ENCODE peak calls at places on chromosome 18, in four cellular contexts. N is K562, H is HepG2, G is GM12878. M is an unnamed sample.

GRCh38 chr18:11752116-11752911 is 63.2 kb downstream of the GNAL start:
- DNase-seq in G (no peak), H (no peak), N (peak), M (peak)

GRCh38 chr18:34947711-34948125 is 93.5 kb upstream of the MAPRE2 start:
- DNase-seq in G (no peak), H (peak), N (no peak), M (no peak)

GRCh38 chr18:12597775-12598174 is 60.1 kb downstream of the SPIRE1 start:
- DNase-seq in N (no peak), G (no peak), H (peak), M (no peak)

GRCh38 chr18:48340502-48340901 is 68.7 kb downstream of the ZBTB7C start:
- DNase-seq in N (no peak), G (no peak), H (no peak), M (no peak)

GRCh38 chr18:48764452-48764851 is 186.3 kb downstream of the SMAD7 start:
- DNase-seq in N (no peak), G (no peak), H (no peak), M (no peak)

GRCh38 chr18:32469190-32469611 is 1.5 kb downstream of the GAREM1 start:
- DNase-seq in H (peak), G (no peak), N (no peak), M (no peak)

GRCh38 chr18:48689548-48689947 is 150.7 kb downstream of the CTIF start:
- DNase-seq in N (no peak), H (no peak), G (no peak), M (no peak)

GRCh38 chr18:48952287-48953095 is 1.7 kb upstream of the SMAD7 start:
- DNase-seq in N (peak), H (no peak), G (no peak), M (peak)

GRCh38 chr18:48539406-48540328 is 836 bp downstream of the CTIF start:
- DNase-seq in H (no peak), N (peak), G (no peak), M (no peak)

GRCh38 chr18:28177828-28178635 is 1.1 kb upstream of the CDH2 start:
- DNase-seq in H (peak), G (no peak), N (no peak), M (no peak)

GRCh38 chr18:39500320-39500719 is 1934.7 kb upstream of the CELF4 start:
- DNase-seq in G (no peak), H (no peak), N (no peak), M (no peak)

GRCh38 chr18:12849548-12849947 is 34.5 kb downstream of the PTPN2 start:
- DNase-seq in N (no peak), G (no peak), H (no peak), M (no peak)

GRCh38 chr18:46590103-46590502 is 66.9 kb downstream of the LOXHD1 start:
- DNase-seq in H (no peak), N (no peak), G (no peak), M (no peak)

GRCh38 chr18:77054606-77055428 is 77.8 kb downstream of the MBP start:
- DNase-seq in G (peak), N (peak), H (peak), M (peak)

GRCh38 chr18:62574776-62575175 is 52.0 kb downstream of the ZCCHC2 start:
- DNase-seq in H (no peak), G (no peak), N (no peak), M (no peak)

GRCh38 chr18:55338955-55339662 is 248.9 kb downstream of the TCF4 start:
- DNase-seq in H (no peak), N (no peak), G (no peak), M (no peak)

GRCh38 chr18:9934274-9934673 is 20.5 kb downstream of the VAPA start:
- DNase-seq in H (no peak), N (no peak), G (no peak), M (no peak)

GRCh38 chr18:13621886-13622619 is 104.3 kb downstream of the FAM210A start:
- DNase-seq in H (no peak), G (no peak), N (no peak), M (no peak)

GRCh38 chr18:50678651-50679415 is 118.9 kb downstream of the MAPK4 start:
- DNase-seq in G (no peak), H (no peak), N (no peak), M (no peak)

GRCh38 chr18:3623769-3624545 is 174.0 kb downstream of the TGIF1 start:
- DNase-seq in H (peak), G (no peak), N (peak), M (no peak)

GRCh38 chr18:74065366-74065765 is 82.3 kb downstream of the FBXO15 start:
- DNase-seq in G (no peak), H (no peak), N (no peak), M (no peak)

DNA sequence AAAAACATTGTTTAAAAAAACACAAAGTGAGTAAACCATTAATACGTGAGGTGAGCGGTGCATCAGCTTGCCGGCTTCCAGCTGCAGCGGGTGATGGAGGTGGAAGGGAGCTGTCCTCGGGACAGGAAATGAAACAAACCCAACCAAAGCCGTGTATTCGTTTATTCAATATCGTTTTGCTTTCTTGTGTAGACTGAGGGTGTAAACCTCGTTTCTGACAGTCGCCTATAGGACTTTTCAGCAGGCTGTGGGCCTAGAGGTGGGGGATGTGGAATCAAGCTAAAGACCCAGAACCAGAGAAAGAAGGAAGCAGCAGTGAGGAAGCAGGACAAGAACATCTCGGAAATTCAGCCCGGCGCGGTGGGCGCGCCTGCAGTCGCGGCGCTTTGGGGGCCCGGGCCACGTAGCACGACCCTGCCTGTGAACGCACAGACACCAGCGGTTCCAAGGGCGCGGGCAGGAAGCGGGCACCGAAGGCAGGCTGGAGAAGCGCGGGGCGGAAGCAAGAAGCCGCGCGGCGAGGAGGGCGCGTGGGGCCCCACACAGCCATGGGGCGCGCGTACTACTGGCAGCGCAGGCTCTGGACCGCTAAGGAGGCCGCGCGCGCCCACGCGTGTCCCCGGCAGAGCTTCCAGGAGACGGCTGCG is 772 bp upstream of the ATP9B start:
- DNase-seq in H (no peak), G (peak), N (no peak), M (no peak)
- TF ChIP-seq HDAC6 in H (no peak), G (no peak), N (no peak), M (no peak)

GRCh38 chr18:80158365-80158764 is 49.3 kb downstream of the ADNP2 start:
- DNase-seq in H (no peak), G (no peak), N (no peak), M (no peak)

GRCh38 chr18:80159713-80160636 is 50.9 kb downstream of the ADNP2 start:
- DNase-seq in H (no peak), N (no peak), G (no peak), M (peak)

GRCh38 chr18:80149667-80150066 is 40.6 kb downstream of the ADNP2 start:
- DNase-seq in N (no peak), G (no peak), H (no peak), M (no peak)

GRCh38 chr18:80157708-80158343 is 48.8 kb downstream of the ADNP2 start:
- DNase-seq in G (peak), N (peak), H (peak), M (peak)

DNA sequence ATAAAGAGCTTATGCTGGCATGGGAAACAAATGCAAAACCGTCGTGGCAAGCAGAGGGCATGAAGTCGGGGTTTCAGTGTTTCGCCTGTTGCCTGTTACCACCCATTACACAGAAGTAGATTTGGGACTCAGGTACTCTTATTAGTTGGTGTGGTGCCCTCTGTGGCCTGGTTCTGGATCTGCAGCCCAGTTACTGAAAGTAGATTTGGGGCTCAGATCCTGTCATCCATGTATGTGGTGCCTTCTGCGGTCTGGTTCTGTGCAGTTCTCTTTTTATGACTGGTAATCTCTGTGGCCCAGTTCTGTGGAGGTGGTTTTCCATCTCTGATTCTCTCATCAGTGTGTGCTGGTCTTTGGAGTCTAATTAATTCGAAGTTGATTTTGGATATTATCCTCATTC is 45.2 kb downstream of the ADNP2 start:
- DNase-seq in H (peak), G (peak), N (peak), M (no peak)
- TF ChIP-seq HDAC6 in H (no peak), G (no peak), N (no peak), M (no peak)

DNA sequence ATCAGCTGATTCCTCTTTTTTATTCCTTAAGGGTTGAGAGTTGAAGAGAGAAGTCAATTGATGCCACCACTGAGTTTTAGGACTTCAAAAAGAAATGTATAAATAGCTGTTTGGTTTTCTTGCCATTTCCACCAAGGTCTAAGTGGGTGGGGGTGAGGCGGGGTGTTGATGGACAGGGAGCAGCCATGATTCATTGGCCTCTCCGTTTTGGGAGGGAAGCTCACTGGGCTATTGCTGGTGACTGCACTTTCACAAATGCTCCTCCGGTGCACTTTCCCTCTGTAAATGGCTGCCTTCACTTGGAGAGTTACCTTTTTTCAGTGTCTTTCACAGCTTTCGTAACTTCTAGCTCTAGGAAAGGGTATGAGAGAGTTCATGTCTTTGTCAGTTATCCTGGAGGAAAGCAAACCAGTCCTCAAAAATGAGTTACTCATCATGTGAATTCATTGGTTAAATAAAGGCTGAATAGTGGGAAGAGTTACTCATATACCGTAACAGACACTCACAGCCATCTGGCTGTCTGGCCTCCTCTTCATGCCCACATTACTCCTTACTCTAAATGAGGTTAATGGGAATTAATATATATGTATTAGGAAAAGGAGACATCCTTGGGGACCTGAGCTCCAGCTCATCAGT is 17.4 kb upstream of the CTAGE1 start:
- DNase-seq in G (no peak), H (no peak), N (no peak), M (no peak)
- TF ChIP-seq HDAC6 in G (no peak), H (no peak), N (no peak), M (no peak)

GRCh38 chr18:68449292-68449691 is 265.6 kb downstream of the TMX3 start:
- DNase-seq in H (no peak), G (no peak), N (no peak), M (no peak)
- TF ChIP-seq HDAC6 in H (no peak), G (no peak), N (no peak), M (no peak)

DNA sequence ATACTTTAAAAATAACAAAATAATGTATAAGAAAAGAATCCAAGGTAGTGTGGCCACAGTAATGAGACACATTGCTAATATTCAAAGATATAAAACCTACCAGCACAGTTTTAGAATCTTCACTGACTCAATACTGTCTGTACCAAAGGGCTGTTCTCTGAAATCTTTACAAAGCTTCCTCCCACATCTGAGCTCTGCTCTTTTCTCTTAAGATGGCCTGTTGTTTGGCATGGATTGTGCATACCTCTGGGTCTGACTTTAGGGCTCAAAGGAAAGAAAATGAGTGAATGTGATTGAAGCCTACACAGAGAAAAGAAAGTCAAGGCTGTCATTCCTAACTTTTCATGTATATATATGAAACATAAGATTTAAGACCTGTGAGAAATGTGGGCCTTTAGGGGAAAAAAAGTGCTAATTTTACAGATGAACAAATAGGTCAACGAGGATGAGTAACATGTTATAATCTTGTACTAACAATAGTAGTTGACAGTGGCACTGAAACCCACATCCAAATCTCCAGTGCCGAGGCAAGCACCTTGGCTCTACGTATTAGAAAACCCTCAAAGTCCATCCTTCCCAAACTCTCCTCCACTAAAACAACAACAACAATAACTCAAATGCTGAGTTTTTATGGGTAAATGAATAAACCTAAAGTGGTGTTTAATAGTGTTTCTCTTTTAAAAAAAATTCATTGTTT is 114.2 kb downstream of the ZNF521 start:
- DNase-seq in N (no peak), H (no peak), G (no peak), M (no peak)
- TF ChIP-seq HDAC6 in N (no peak), H (no peak), G (no peak), M (no peak)

GRCh38 chr18:26480897-26481795 is 67.2 kb downstream of the KCTD1 start:
- DNase-seq in G (no peak), H (peak), N (no peak), M (no peak)

GRCh38 chr18:26477828-26478466 is 70.4 kb downstream of the KCTD1 start:
- DNase-seq in G (no peak), H (no peak), N (no peak), M (no peak)

GRCh38 chr18:26476697-26477096 is 71.7 kb downstream of the KCTD1 start:
- DNase-seq in G (no peak), N (no peak), H (no peak), M (no peak)

GRCh38 chr18:26479686-26480079 is 68.7 kb downstream of the KCTD1 start:
- DNase-seq in G (no peak), H (no peak), N (no peak), M (no peak)

DNA sequence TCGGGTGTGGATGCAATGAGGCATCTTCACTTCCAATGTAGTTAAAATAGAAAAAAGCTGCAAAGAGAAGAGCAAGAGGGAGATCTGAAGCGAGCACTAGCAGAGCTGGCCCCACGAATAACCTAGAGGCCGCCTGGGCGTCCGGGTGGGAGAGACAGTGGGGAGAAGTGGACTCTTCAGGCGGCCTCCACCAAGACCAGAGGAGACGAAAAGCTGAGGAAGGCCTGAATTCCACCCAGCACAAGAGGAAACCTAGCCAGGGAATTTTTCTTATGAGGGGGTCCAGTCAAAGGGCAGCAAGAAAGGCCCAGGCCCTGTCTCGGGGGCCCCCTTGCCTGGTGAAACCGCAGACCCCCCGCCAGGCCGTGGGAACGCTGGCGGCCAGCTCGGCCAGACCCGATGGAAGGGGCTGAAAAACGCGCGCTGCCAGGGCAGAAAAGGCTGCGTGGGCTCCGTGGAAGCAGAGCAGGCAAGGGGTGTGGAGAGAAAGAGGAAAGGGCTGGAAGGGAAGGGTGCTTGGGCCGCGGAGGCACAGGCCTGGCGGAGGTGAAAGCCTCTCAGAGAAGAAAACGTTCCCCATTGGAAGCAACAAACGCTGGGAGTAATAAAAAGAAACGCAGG is 69.2 kb downstream of the KCTD1 start:
- DNase-seq in H (no peak), G (no peak), N (no peak), M (no peak)
- TF ChIP-seq HDAC6 in H (no peak), G (no peak), N (no peak), M (no peak)

DNA sequence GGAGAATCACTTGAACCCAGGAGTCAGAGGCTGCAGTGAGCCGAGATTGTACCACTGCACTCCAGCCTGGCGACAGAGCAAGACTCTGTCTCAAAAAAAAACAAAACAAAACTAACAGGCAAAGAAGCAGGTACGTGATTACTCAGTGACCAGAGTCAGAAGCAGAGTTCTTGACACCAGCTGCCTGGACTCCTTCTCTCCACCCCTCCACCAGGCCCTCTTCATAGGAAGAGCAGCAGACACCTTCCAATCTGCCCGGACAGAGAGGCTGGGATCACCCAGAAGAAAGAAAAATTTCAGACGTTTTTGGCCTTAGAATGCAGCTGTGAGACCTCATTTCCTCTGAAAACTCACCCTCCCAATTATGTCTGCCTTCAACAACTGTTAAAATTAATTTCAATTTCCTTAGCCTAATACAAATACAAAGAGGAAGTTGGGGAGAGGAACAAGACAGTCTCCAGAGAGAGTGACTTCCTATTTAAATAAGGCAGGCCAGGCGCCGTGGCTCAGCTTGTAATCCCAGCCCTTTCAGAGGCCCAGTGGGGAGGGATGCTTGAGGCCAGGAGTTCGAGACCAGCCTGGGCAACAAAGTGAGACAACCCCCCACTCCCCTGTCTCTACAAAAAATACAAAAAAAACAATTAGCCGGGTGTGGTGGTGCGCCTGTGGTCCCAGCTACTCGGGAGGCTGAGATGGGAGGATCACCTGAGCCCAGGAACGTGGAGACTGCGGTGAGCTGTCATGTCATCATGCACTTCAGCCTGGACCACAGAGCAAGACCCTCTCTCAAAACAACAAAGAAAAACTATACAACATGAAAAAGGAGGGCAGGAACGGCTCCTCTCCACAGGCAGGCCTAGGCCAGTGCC is 1.6 kb downstream of the SLC66A2 start:
- DNase-seq in N (no peak), G (no peak), H (no peak), M (no peak)
- TF ChIP-seq HDAC6 in N (no peak), G (no peak), H (no peak), M (no peak)

DNA sequence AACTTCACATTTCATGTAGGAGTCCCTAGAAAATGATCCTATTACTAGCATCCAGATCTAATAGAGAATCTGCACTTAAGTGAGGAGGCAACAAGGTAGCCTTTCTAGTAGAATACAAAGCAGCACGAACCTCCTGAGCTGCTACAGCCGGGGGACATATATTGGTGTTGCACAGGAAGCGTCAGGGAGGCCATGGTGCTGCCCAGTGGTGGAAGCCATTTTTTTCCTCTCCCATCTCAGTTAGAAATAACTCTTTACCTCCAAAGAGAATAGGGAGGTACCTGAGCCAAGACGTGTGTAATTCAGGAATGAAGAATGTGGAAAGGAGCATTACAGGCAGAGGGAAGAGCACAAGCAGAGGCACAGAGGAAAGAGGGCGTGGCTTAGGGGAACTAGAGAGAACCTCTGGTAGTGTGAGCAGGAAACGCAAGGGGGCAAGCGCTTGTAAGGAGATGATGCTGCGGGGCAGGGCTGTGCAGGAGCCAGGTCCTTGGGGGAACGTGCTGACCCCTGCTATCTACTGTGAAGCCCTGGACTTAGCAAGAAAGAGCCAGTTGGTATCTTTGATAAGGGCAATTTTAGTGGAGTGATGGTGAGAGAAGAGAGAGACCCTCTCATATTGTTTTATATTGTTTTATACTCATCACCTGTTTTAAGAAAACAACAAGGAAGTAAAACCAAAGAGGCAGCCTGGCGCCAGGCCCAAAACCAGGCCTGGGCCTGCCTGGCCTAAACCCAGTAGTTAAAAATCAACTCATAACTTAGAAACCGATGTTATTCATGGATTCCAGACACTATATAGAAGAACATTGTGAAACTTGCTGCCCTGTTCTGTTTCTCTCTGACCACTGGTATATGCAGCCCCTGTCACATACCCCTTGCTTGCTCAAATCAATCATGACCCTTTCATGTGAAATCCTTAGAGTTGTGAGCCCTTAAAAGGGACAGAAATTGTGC is 50.0 kb upstream of the TTC39C start:
- DNase-seq in H (no peak), G (no peak), N (peak), M (peak)
- TF ChIP-seq HDAC6 in H (no peak), G (no peak), N (no peak), M (no peak)